ENCODE peak calls at places on chromosome 18, in nine cellular contexts. Y is astrocyte, K is aorta, W is heart left ventricle, C is mesendoderm, M is upper lobe of left lung, V is astrocyte of the spinal cord, P is HFF-Myc, Q is A549. B is an unnamed sample.

GRCh38 chr18:53153281-53153680 is 813.3 kb downstream of the DCC start:
- DNase-seq in Y (no peak), K (no peak), W (no peak), C (peak; percentile 56), M (no peak), V (no peak), P (no peak), Q (peak; percentile 6), B (peak; percentile 78)

GRCh38 chr18:58893388-58894099 is 28.9 kb downstream of the ZNF532 start:
- DNase-seq in Y (no peak), K (no peak), W (no peak), C (no peak), M (no peak), V (no peak), P (no peak), Q (no peak), B (no peak)

GRCh38 chr18:38427234-38427633 is 861.6 kb upstream of the CELF4 start:
- DNase-seq in Y (no peak), K (no peak), W (no peak), C (peak; percentile 38), M (no peak), V (no peak), P (no peak), Q (no peak), B (no peak)

GRCh38 chr18:39647627-39648502 is 2082.3 kb upstream of the CELF4 start:
- DNase-seq in Y (peak; percentile 93), K (no peak), W (no peak), C (no peak), M (peak; percentile 39), V (peak; percentile 95), P (peak; percentile 35), Q (peak; percentile 1), B (no peak)

GRCh38 chr18:54946149-54946581 is 13.1 kb downstream of the CCDC68 start:
- DNase-seq in Y (peak; percentile 26), K (no peak), W (no peak), C (no peak), M (peak; percentile 56), V (no peak), P (no peak), Q (peak; percentile 66), B (no peak)

GRCh38 chr18:3529597-3529996 is 79.6 kb downstream of the TGIF1 start:
- DNase-seq in Y (no peak), K (no peak), W (no peak), C (no peak), M (no peak), V (no peak), P (no peak), Q (no peak), B (no peak)

GRCh38 chr18:56127322-56128099 is 510.9 kb downstream of the TXNL1 start:
- DNase-seq in Y (no peak), K (no peak), W (no peak), C (no peak), M (no peak), V (no peak), P (no peak), Q (no peak), B (no peak)

GRCh38 chr18:48607049-48607984 is 68.5 kb downstream of the CTIF start:
- DNase-seq in Y (peak; percentile 91), K (peak; percentile 77), W (peak; percentile 65), C (no peak), M (no peak), V (peak; percentile 93), P (peak; percentile 59), Q (no peak), B (no peak)

GRCh38 chr18:48222118-48222517 is 187.1 kb downstream of the ZBTB7C start:
- DNase-seq in Y (peak; percentile 39), K (no peak), W (no peak), C (no peak), M (peak; percentile 61), V (no peak), P (no peak), Q (peak; percentile 19), B (no peak)

GRCh38 chr18:6366776-6367175 is 47.9 kb downstream of the L3MBTL4 start:
- DNase-seq in Y (no peak), K (no peak), W (no peak), C (no peak), M (no peak), V (no peak), P (no peak), Q (no peak), B (peak; percentile 70)

GRCh38 chr18:6363216-6363615 is 51.5 kb downstream of the L3MBTL4 start:
- DNase-seq in Y (no peak), K (no peak), W (no peak), C (no peak), M (no peak), V (no peak), P (no peak), Q (no peak), B (no peak)

GRCh38 chr18:6367208-6367607 is 47.5 kb downstream of the L3MBTL4 start:
- DNase-seq in Y (no peak), K (no peak), W (no peak), C (no peak), M (no peak), V (no peak), P (no peak), Q (no peak), B (no peak)

GRCh38 chr18:6365385-6365784 is 49.3 kb downstream of the L3MBTL4 start:
- DNase-seq in Y (no peak), K (no peak), W (no peak), C (peak; percentile 52), M (no peak), V (no peak), P (no peak), Q (no peak), B (no peak)

DNA sequence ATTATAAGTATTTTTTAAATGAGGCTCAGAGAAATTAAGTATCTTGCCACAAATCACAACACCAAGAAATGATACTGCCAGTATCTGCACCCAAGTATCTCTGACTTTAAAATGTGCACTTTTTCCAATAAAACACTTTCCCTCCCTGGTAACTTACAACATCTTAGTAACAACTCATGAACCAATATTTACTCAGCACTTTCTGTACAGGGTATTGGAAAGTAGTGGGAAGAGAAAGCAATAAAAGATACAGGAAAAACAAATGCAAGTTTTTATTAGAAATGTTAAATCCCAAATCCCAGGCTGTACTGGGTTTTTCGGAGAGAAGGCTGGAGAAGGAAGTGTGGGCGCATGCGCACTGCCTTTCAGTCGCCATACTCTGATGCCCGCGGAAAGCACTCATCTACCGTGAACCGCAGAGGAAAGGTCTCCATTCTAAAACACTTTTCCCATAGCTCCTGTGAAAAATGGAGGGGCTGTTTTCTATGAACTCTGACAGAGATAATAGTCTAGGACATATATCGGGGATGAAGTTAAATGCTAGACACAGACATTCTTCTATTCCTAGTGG is 52.1 kb downstream of the L3MBTL4 start:
- DNase-seq in Y (no peak), K (no peak), W (no peak), C (no peak), M (no peak), V (no peak), P (no peak), Q (peak; percentile 5), B (no peak)
- H3K4me3 ChIP-seq in Y (no peak overlapping the region), K (no peak overlapping the region), W (no peak overlapping the region), C (no peak overlapping the region), M (no peak overlapping the region), V (no peak overlapping the region), P (no peak overlapping the region), Q (peak overlapping the region; percentile 24), B (no peak overlapping the region)

GRCh38 chr18:22314406-22314805 is 103.3 kb downstream of the CTAGE1 start:
- DNase-seq in Y (peak; percentile 95), K (peak; percentile 66), W (no peak), C (peak; percentile 51), M (no peak), V (peak; percentile 85), P (no peak), Q (no peak), B (no peak)
- H3K4me3 ChIP-seq in Y (peak overlapping the region; percentile 30), K (no peak overlapping the region), W (no peak overlapping the region), C (no peak overlapping the region), M (no peak overlapping the region), V (no peak overlapping the region), P (no peak overlapping the region), Q (no peak overlapping the region), B (no peak overlapping the region)

GRCh38 chr18:13446581-13447470 is 228.3 kb downstream of the LDLRAD4 start:
- DNase-seq in Y (no peak), K (no peak), W (peak; percentile 48), C (no peak), M (no peak), V (peak; percentile 34), P (no peak), Q (peak; percentile 33), B (peak; percentile 66)
- H3K4me3 ChIP-seq in Y (no peak overlapping the region), K (no peak overlapping the region), W (no peak overlapping the region), C (no peak overlapping the region), M (no peak overlapping the region), V (no peak overlapping the region), P (no peak overlapping the region), Q (no peak overlapping the region), B (peak overlapping the region; percentile 40)

GRCh38 chr18:10522574-10522973 is 3.3 kb upstream of the NAPG start:
- DNase-seq in Y (no peak), K (no peak), W (no peak), C (no peak), M (no peak), V (no peak), P (no peak), Q (no peak), B (no peak)

GRCh38 chr18:10526211-10526949 is 553 bp downstream of the NAPG start:
- DNase-seq in Y (peak; percentile 31), K (peak; percentile 83), W (peak; percentile 86), C (peak; percentile 71), M (peak; percentile 75), V (no peak), P (no peak), Q (peak; percentile 23), B (peak; percentile 83)

GRCh38 chr18:10523544-10523943 is 2.3 kb upstream of the NAPG start:
- DNase-seq in Y (no peak), K (no peak), W (no peak), C (no peak), M (no peak), V (no peak), P (no peak), Q (no peak), B (peak; percentile 50)

GRCh38 chr18:10525563-10526210 is at the start of gene NAPG:
- DNase-seq in Y (peak; percentile 90), K (peak; percentile 96), W (peak; percentile 96), C (peak; percentile 96), M (peak; percentile 91), V (peak; percentile 94), P (peak; percentile 58), Q (peak; percentile 91), B (peak; percentile 95)

DNA sequence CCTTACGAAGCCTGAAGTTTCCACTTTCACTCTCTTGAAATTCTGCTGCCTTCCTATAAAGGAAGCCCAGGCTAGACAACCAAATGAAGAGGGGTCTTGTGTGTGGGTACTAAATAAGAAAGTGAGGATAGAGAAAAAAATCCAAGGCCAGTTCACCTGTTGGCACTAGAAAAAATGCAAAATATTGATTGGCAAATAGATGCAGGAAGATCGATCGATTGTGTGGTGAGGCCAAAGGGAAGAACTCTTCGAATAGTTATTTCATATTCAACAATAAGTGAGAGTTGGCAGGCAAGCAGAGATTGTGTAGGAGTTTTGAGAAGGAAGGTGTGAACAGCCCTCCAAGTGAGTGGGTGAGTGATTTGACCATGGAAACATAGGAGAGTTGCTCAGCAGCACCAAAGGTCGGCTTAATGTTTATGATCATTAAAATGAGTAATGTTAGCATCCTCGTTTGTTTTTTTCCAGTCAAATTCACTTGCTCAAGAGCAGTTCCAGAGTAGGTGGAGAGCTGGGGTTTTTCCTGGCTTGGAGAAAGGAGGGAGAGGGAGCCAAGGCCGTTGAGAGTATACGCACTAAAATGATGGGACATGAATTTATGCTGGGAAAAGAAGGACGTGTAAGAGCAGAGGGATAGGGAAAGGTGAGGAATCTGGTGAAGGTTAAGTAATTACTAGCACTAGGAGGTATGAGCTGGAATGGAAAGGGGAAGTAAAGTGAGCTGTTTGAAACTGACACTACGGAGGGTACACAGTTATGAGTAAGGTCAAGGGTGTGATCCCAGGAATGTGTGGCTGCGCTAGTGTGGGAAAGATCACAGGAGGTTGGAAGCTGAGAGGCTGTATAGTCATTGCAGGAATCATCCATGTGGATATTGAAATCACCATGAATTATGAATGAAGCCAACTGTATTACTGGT is 1.1 kb upstream of the NAPG start:
- DNase-seq in Y (peak; percentile 79), K (no peak), W (no peak), C (no peak), M (no peak), V (peak; percentile 7), P (no peak), Q (no peak), B (no peak)
- H3K4me3 ChIP-seq in Y (no peak overlapping the region), K (no peak overlapping the region), W (peak overlapping the region; percentile 82), C (no peak overlapping the region), M (peak overlapping the region; percentile 82), V (no peak overlapping the region), P (no peak overlapping the region), Q (no peak overlapping the region), B (no peak overlapping the region)